ENCODE peak calls at places on chromosomes 2 and 18, in seven cellular contexts. G is HFF-Myc, M is endothelial cell, T is Caco-2, W is SK-N-SH, H is endothelial cell of umbilical vein, B is HL-60. U is an unnamed sample.

GRCh38 chr2:203694186-203694585 is 12.3 kb upstream of the CD28 start:
- DNase-seq in M (no peak), T (no peak), G (no peak), W (no peak), H (no peak), B (no peak), U (no peak)

GRCh38 chr2:224982226-224982625 is 60.0 kb downstream of the DOCK10 start:
- DNase-seq in G (no peak), H (no peak), M (no peak), W (peak), T (no peak), B (no peak), U (no peak)

GRCh38 chr2:455046-455705 is 167.3 kb upstream of the ALKAL2 start:
- DNase-seq in M (no peak), W (no peak), B (no peak), T (no peak), G (no peak), H (no peak), U (no peak)

GRCh38 chr2:42371621-42372473 is 10.8 kb upstream of the COX7A2L start:
- DNase-seq in G (peak), W (peak), B (no peak), M (no peak), H (no peak), T (no peak), U (peak)

GRCh38 chr18:47323158-47323557 is 71.7 kb upstream of the SKOR2 start:
- DNase-seq in W (no peak), T (no peak), B (no peak), G (no peak), M (no peak), H (no peak), U (no peak)

GRCh38 chr18:5237083-5237722 is 40.1 kb upstream of the AKAIN1 start:
- DNase-seq in W (no peak), T (no peak), B (no peak), M (peak), H (no peak), G (peak), U (no peak)

GRCh38 chr2:196278491-196278911 is 107.1 kb upstream of the STK17B start:
- DNase-seq in B (no peak), M (no peak), T (no peak), H (peak), G (no peak), W (no peak), U (no peak)

GRCh38 chr2:33616873-33617272 is 17.8 kb upstream of the FAM98A start:
- DNase-seq in T (no peak), G (no peak), M (no peak), H (no peak), B (no peak), W (no peak), U (no peak)

GRCh38 chr2:53964987-53965687 is 5.7 kb downstream of the PSME4 start:
- DNase-seq in W (no peak), M (no peak), H (no peak), T (no peak), B (no peak), G (no peak), U (no peak)

GRCh38 chr2:47221956-47222355 is 66.8 kb upstream of the STPG4 start:
- DNase-seq in W (no peak), G (no peak), T (no peak), H (peak), B (no peak), M (no peak), U (no peak)

GRCh38 chr18:48662021-48662661 is 123.3 kb downstream of the CTIF start:
- DNase-seq in G (no peak), B (peak), T (no peak), W (no peak), H (no peak), M (no peak), U (no peak)

GRCh38 chr2:160210599-160211138 is 10.6 kb upstream of the ITGB6 start:
- DNase-seq in W (peak), B (peak), H (peak), T (peak), G (peak), M (peak), U (peak)

GRCh38 chr18:31426021-31426420 is 21.5 kb upstream of the DSG3 start:
- DNase-seq in T (no peak), M (no peak), H (no peak), G (no peak), W (no peak), B (no peak), U (no peak)

GRCh38 chr2:115691409-115691808 is 1249.0 kb downstream of the DPP10 start:
- DNase-seq in M (no peak), G (no peak), H (no peak), B (no peak), W (no peak), T (no peak), U (no peak)

GRCh38 chr2:120502761-120503160 is 156.8 kb downstream of the INHBB start:
- DNase-seq in H (no peak), M (no peak), W (no peak), B (no peak), T (no peak), G (no peak), U (no peak)
- TF ChIP-seq CTCF in H (no peak), M (no peak), W (no peak), B (no peak), T (no peak), G (no peak), U (no peak)

DNA sequence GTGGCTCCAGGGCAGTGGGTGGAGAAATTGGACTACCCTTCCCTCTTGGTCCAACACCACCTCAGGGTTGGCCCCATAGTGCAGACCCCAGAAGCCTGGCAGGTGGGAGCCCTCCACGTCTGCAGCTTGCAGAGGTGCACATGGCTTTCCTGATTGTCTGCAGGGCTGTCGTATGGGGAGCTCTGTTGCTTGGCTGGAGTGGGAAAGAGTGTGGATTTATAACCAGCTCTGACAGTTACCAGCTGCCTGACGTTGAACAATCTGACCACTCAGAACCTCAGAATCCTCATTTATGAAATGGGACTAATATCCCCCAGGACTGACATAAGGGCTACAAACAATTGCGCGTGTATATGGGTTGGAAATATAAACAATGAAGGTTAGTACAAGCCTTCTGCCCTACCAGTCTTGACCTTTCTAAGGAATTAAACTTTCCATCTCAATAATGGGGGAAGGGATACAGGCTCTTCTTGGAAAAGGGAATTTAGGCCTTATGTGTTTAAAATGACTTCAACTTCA is 13.9 kb upstream of the PXDN start:
- DNase-seq in H (no peak), G (no peak), T (peak), M (no peak), W (no peak), B (no peak), U (no peak)
- TF ChIP-seq CTCF in H (no peak), G (no peak), T (no peak), M (no peak), W (no peak), B (no peak), U (no peak)

GRCh38 chr2:174929786-174930185 is 75.4 kb downstream of the CHN1 start:
- DNase-seq in B (no peak), T (no peak), M (no peak), H (no peak), G (no peak), W (no peak), U (no peak)
- TF ChIP-seq CTCF in B (no peak), T (no peak), M (no peak), H (no peak), G (no peak), W (no peak), U (no peak)

GRCh38 chr18:25672490-25672889 is 320.5 kb upstream of the ZNF521 start:
- DNase-seq in W (no peak), G (no peak), H (no peak), T (no peak), M (peak), B (no peak), U (peak)
- TF ChIP-seq CTCF in W (peak), G (peak), H (no peak), T (no peak), M (peak), B (no peak), U (peak)

DNA sequence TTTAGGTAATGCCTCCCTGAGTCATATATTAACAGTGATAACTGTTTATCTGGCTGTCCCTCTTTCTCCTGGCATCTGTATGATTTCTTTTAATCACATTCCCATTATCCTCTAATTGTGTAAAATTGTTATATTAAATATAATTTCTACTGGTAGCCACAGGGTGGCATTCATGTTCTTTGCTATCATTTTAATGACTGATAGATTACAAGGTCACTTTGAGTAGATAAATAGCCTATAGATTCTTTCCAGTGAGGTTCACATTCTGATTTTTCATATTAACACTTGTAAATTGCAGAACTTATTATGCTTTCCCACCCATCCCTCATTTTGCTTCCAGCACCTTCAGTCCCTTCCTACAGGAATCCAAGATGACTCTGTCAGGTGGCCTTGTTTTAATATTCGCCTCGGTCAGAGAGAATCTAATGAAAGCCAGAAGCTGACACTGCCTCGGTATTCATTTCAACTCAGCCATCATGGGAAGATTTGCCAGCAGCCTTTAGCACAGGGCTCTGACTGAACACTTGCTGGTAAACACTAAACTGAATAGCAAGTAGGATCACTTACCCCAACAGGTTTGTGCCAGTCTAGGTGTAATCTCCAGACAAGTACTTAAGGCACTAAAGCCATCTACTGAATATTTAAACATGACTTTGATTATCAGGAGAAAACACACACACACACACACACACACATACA is 101.2 kb upstream of the FSHR start:
- DNase-seq in H (peak), G (no peak), M (no peak), T (no peak), B (no peak), W (peak), U (no peak)
- TF ChIP-seq CTCF in H (no peak), G (no peak), M (no peak), T (no peak), B (no peak), W (peak), U (no peak)

GRCh38 chr2:193695367-193695766 is 1500.6 kb upstream of the TMEFF2 start:
- DNase-seq in H (peak), G (peak), M (no peak), W (peak), T (no peak), B (no peak), U (peak)
- TF ChIP-seq CTCF in H (peak), G (peak), M (no peak), W (peak), T (peak), B (no peak), U (peak)

DNA sequence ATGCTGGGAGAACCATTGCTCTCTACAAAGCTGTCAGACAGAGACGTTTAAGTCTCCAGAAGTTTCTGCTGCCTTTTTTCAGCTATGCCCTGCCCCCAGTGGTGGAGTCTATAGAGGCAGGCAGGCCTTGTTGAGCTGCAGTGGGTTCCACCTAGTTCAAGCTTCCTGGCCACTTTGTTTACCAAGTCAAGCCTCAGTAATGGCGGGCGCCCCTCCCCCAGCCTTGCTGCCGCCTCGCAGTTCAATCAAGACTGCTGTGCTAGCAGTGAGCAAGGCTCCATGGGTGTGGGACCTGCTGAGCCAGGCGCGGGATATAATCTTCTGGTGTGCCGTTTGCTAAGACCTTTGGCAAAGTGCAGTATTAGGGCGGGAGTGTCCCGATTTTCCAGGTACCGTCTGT is 52.7 kb upstream of the SCYGR2 start:
- DNase-seq in B (no peak), H (no peak), W (no peak), T (peak), M (peak), G (no peak), U (no peak)
- TF ChIP-seq CTCF in B (no peak), H (peak), W (no peak), T (peak), M (no peak), G (peak), U (no peak)

GRCh38 chr2:100739735-100740432 is 80.1 kb upstream of the NPAS2 start:
- DNase-seq in T (no peak), H (no peak), G (no peak), W (no peak), B (no peak), M (no peak), U (no peak)
- TF ChIP-seq CTCF in T (no peak), H (no peak), G (no peak), W (no peak), B (no peak), M (no peak), U (no peak)